ENCODE peak calls at places on chromosomes 2 and 18, in four cellular contexts. O is GM12878, M is mucosa of descending colon, U is neuronal stem cell. G is an unnamed sample.

GRCh38 chr18:62282188-62282629 is 42.9 kb upstream of the TNFRSF11A start:
- DNase-seq in M (no peak), O (no peak), U (no peak), G (no peak)

GRCh38 chr18:47531759-47532158 is 280.3 kb upstream of the SKOR2 start:
- DNase-seq in M (no peak), O (no peak), U (no peak), G (no peak)

GRCh38 chr2:195212586-195212985 is 444.4 kb upstream of the SLC39A10 start:
- DNase-seq in O (no peak), M (no peak), U (peak), G (no peak)

GRCh38 chr2:62149708-62150107 is 46.2 kb upstream of the B3GNT2 start:
- DNase-seq in M (no peak), U (no peak), O (no peak), G (no peak)

GRCh38 chr2:138742446-138743057 is 37.6 kb downstream of the NXPH2 start:
- DNase-seq in U (no peak), M (no peak), O (no peak), G (no peak)

GRCh38 chr18:62763101-62763521 is 47.8 kb downstream of the PHLPP1 start:
- DNase-seq in O (no peak), M (no peak), U (no peak), G (no peak)

GRCh38 chr2:142285480-142285879 is 154.7 kb upstream of the LRP1B start:
- DNase-seq in O (no peak), U (no peak), M (no peak), G (no peak)

GRCh38 chr18:48724455-48724854 is 185.6 kb downstream of the CTIF start:
- DNase-seq in O (no peak), M (peak), U (no peak), G (no peak)

GRCh38 chr2:88845772-88846661 is 154.5 kb downstream of the RPIA start:
- DNase-seq in M (peak), U (no peak), O (no peak), G (no peak)

GRCh38 chr2:191724015-191724414 is 46.1 kb downstream of the NABP1 start:
- DNase-seq in M (no peak), O (peak), U (no peak), G (no peak)

DNA sequence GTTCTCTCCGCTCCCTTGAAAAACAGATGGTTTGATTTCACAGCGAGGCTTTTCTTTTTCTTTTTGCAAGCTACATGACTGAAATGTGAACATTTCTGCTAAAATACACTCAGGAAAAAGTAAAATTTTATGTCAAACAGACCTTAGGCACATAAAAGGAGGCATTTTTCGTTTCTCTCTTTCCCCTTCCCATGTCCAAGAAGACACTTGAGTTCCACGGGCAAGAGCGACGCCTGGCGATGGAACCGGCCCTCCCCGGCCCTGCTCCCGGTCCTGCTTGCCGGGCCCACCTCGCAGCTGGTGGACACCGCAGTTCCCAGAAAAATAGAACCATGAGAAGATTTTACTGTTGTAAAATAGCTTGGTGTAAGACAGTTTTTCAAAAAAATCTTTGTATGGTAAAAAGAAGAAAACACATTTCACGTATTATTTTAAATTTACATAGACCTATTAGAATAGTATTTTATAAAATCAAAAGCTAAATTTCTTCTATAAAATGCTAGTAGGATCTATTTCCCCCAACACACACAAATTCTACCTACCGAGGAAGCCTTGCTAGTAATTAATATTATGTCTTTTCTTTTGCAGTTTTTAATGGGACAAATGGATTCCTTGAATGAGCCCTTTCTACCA is 2.3 kb upstream of the ALKAL2 start:
- DNase-seq in M (peak), U (peak), O (no peak), G (peak)
- H3K4me3 ChIP-seq in M (no peak), U (peak), O (peak), G (peak)

GRCh38 chr2:174025271-174026121 is 60.3 kb upstream of the SP3 start:
- DNase-seq in U (no peak), O (no peak), M (peak), G (peak)

GRCh38 chr2:174022431-174022830 is 57.3 kb upstream of the SP3 start:
- DNase-seq in O (no peak), M (no peak), U (no peak), G (no peak)

GRCh38 chr2:174026122-174026845 is 61.1 kb upstream of the SP3 start:
- DNase-seq in O (no peak), M (no peak), U (no peak), G (no peak)

GRCh38 chr2:174023591-174024523 is 58.7 kb upstream of the SP3 start:
- DNase-seq in M (peak), U (no peak), O (no peak), G (peak)

GRCh38 chr2:174024524-174025270 is 59.5 kb upstream of the SP3 start:
- DNase-seq in U (no peak), O (no peak), M (peak), G (peak)
- H3K4me3 ChIP-seq in U (no peak), O (no peak), M (no peak), G (no peak)

DNA sequence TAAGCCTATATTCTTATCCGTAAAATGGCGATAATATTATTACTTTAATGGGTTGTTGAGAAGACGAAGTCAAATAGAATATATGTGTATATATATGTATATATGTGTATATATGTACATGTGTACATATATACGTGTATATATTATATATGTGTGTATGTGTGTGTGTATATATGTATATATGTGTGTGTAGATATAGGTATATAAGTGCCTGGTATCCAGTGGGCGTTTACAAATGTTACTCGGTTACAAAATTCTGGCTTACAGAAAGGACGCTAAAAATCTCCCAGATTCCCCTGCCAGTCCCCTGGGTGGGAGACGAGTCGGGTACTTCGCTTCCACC is 295 bp upstream of the MTX2 start:
- DNase-seq in O (no peak), U (no peak), M (no peak), G (no peak)
- H3K4me3 ChIP-seq in O (peak), U (peak), M (peak), G (peak)

DNA sequence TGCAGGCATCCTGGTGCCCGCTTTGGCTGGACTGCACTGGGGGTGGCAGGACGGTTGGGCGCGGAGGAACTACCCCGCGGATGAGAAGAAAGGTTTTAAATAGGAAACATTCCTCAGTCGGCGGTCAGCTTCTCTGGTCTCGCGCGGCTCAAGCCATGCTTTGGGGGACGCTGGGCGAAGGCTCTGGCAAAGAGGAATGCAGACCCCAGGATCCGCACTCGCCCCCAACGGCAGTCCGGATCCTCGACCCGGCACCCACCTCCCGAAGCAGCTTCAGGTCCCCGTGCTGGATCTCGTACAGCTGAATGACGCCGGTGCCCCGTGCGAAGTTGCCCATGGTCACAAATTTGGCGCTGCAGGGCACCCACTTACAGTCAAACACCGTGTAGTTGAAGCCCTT is 686 bp upstream of the PNO1 start:
- DNase-seq in O (no peak), U (no peak), M (no peak), G (no peak)
- H3K4me3 ChIP-seq in O (peak), U (peak), M (peak), G (peak)

GRCh38 chr2:37587817-37588216 is 83.6 kb downstream of the CDC42EP3 start:
- DNase-seq in O (no peak), M (no peak), U (no peak), G (no peak)
- H3K4me3 ChIP-seq in O (no peak), M (no peak), U (no peak), G (no peak)

DNA sequence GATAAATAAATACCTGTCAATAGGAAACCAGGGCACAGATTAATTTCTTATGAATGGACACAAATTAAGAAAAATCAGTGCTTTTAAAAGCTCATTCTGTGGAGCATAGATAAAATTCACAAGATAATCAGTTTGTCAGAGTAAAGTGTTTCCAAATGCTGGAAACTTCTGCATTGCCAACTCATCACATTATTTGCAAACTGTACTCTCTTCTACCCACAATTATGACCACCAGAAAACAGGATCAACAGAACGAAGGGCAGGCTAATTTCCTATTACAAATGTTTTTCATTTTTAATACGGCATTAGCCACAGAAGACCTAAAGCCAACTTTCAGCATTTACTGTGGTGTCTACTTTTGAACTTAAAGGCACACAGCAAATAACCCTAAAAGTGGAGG is 6.0 kb downstream of the IRS1 start:
- DNase-seq in O (no peak), U (no peak), M (no peak), G (no peak)
- H3K4me3 ChIP-seq in O (no peak), U (no peak), M (no peak), G (peak)

GRCh38 chr18:14921547-14921946 is 173.6 kb downstream of the ANKRD30B start:
- DNase-seq in U (no peak), O (no peak), M (peak), G (no peak)

GRCh38 chr18:14925281-14925709 is 177.3 kb downstream of the ANKRD30B start:
- DNase-seq in M (no peak), O (no peak), U (no peak), G (no peak)

GRCh38 chr18:14922965-14923565 is 175.1 kb downstream of the ANKRD30B start:
- DNase-seq in O (no peak), U (no peak), M (no peak), G (no peak)

GRCh38 chr18:14922031-14922430 is 174.1 kb downstream of the ANKRD30B start:
- DNase-seq in U (no peak), O (no peak), M (no peak), G (no peak)

GRCh38 chr18:14924226-14924625 is 176.3 kb downstream of the ANKRD30B start:
- DNase-seq in O (no peak), M (no peak), U (no peak), G (no peak)
- H3K4me3 ChIP-seq in O (no peak), M (no peak), U (no peak), G (no peak)

DNA sequence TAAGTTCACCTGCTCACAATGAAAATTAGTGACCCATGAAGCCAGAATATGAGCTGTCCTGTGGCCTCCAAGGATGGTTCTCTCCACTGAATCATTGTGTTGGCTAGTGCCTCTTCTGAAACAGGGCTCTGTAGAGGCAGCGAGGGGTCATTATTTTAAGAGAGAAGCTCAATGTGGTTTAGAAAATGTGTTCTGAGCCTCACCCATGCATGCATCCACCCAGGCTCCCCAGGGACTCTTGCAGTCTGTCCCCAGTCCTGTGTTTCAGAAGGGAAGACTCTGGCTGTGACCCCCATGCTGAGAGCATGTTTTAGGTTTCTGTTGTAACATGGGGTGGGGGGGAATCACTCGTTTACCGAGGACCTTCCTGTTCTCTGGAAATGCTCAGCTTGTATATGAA is 135.2 kb downstream of the RNF144A start:
- DNase-seq in O (peak), M (no peak), U (no peak), G (no peak)
- H3K4me3 ChIP-seq in O (peak), M (no peak), U (no peak), G (no peak)

DNA sequence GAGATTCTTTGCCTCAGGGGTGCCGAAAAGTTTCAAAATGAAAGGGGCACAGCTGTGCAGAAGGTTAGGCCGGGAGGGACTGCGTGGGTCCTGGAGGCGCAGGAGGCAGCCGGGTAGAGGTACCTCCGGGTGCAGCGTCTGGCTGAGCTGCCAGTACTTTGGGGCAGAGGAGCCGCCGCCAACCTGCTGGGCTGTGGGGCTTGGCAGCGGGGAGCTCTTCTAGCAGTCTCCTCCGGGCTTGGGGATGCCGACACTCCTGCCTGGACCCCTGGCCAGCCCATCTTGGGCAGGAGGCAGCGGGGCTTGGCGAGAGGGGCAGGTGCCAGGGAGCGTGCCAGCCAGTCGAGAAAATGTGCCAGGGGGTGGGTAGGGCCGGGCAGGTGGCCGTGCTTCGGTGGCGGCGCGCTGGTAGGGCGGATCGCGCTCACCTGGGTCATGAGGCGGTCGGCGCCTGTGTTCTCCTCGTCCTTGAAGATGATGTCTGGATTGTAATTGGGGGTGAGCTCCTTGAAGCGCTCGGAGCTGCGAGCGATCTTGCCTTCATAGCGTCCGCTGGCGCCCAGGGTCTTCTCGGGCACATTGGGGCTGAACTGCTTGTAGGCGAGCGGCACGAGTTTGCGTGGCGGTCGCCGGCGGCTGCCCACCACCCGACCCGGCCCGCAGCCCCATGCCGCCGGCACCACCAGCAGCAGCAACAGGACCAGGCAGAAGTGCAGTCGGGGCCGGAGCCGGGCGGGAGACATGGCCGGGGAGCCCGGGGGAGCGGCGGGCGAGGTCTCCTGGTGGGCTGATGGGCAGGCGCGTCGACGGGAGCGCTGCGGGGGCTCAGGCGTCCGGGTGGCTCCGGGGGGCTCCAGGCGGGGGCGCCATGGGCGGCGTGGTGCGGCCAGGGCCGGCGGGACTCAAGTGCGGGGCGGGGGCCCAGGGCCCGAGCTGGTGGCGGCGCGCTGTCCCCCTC is 717 bp downstream of the IHH start:
- DNase-seq in U (no peak), M (no peak), O (no peak), G (no peak)
- H3K4me3 ChIP-seq in U (no peak), M (peak), O (no peak), G (peak)